ENCODE peak calls at places on chromosomes 4 and X, in nine cellular contexts. V is stimulated activated CD4-positive, alpha-beta T cell treated with anti-CD3 and anti-CD28 coated beads, Interleukin-4, amount 100 ng/mL, for 4 hours; Q is MV-4-11; N is foreskin fibroblast; J is NB4; P is activated CD4-positive, alpha-beta T cell treated with anti-CD3 and anti-CD28 coated beads, Interleukin-2, amount 10 ng/mL, durations not matched to agents 7 days and 5 days; M is hippocampal formation; F is hepatic stellate cell; B is astrocyte of the spinal cord. T is an unnamed sample.

GRCh38 chr4:185004562-185005208 is 13.6 kb upstream of the HELT start:
- DNase-seq in P (no peak), F (no peak), B (peak), N (no peak), Q (no peak), V (no peak), J (no peak), M (no peak), T (peak)

GRCh38 chr4:38752393-38752961 is 30.3 kb downstream of the TLR10 start:
- DNase-seq in V (no peak), M (no peak), J (peak), B (peak), P (peak), Q (peak), F (peak), N (peak), T (no peak)

GRCh38 chr4:128393111-128393704 is 105.6 kb upstream of the PGRMC2 start:
- DNase-seq in M (no peak), F (no peak), B (peak), J (no peak), Q (peak), V (no peak), N (no peak), P (no peak), T (peak)

GRCh38 chrX:96372313-96373046 is 312.2 kb upstream of the DIAPH2 start:
- DNase-seq in J (peak), Q (peak), P (no peak), N (peak), B (peak), M (peak), F (peak), V (no peak), T (peak)

GRCh38 chr4:104429150-104429741 is 65.4 kb downstream of the CXXC4 start:
- DNase-seq in P (no peak), F (no peak), Q (no peak), M (no peak), B (no peak), V (no peak), N (no peak), J (no peak), T (no peak)

GRCh38 chrX:13128104-13128503 is 83.7 kb upstream of the FAM9C start:
- DNase-seq in P (no peak), Q (peak), J (peak), M (no peak), F (peak), N (no peak), V (no peak), B (no peak), T (no peak)

GRCh38 chr4:132383571-132384199 is 765.4 kb upstream of the PCDH10 start:
- DNase-seq in M (no peak), P (no peak), B (no peak), J (no peak), N (peak), Q (no peak), V (no peak), F (no peak), T (no peak)

GRCh38 chr4:147735413-147736301 is 3.8 kb downstream of the ARHGAP10 start:
- DNase-seq in V (no peak), B (no peak), Q (no peak), N (no peak), P (no peak), F (no peak), J (no peak), M (no peak), T (no peak)

GRCh38 chr4:3247399-3248177 is 1.4 kb upstream of the MSANTD1 start:
- DNase-seq in J (no peak), M (no peak), F (no peak), N (no peak), V (no peak), B (no peak), P (no peak), Q (no peak), T (no peak)

GRCh38 chr4:23441670-23442069 is 448.2 kb downstream of the PPARGC1A start:
- DNase-seq in V (no peak), Q (no peak), P (no peak), M (no peak), F (no peak), B (no peak), J (no peak), N (no peak), T (no peak)

GRCh38 chr4:130722370-130722769 is 1626.4 kb downstream of the C4orf33 start:
- DNase-seq in V (no peak), M (no peak), B (no peak), N (no peak), J (peak), Q (no peak), F (no peak), P (no peak), T (no peak)